ENCODE peak calls at places on chromosomes 4 and X, in four cellular contexts. D is EL; Q is activated CD4-positive, alpha-beta T cell treated with anti-CD3 and anti-CD28 coated beads, Interleukin-2, amount 10 ng/mL, durations not matched to agents 7 days and 5 days; E is neural crest cell. R is an unnamed sample.

GRCh38 chr4:54586343-54586953 is 71.3 kb upstream of the KIT start:
- DNase-seq in Q (no peak), D (peak), E (no peak), R (no peak)

GRCh38 chr4:88130003-88130402 is 28.4 kb downstream of the ABCG2 start:
- DNase-seq in E (no peak), D (no peak), Q (no peak), R (no peak)

GRCh38 chr4:78654809-78655208 is 103.2 kb downstream of the ANXA3 start:
- DNase-seq in E (no peak), Q (no peak), D (peak), R (no peak)

GRCh38 chr4:61296115-61296514 is 96.0 kb downstream of the ADGRL3 start:
- DNase-seq in Q (no peak), D (no peak), E (no peak), R (no peak)

GRCh38 chr4:169225812-169226211 is 44.9 kb downstream of the SH3RF1 start:
- DNase-seq in D (peak), E (no peak), Q (no peak), R (no peak)

GRCh38 chrX:151789179-151789800 is 54.7 kb downstream of the CNGA2 start:
- DNase-seq in D (peak), E (no peak), Q (no peak), R (no peak)

GRCh38 chrX:118392726-118393125 is 46.8 kb downstream of the WDR44 start:
- DNase-seq in Q (no peak), E (no peak), D (no peak), R (no peak)

GRCh38 chr4:40241936-40242590 is 45.2 kb downstream of the RHOH start:
- DNase-seq in E (no peak), D (no peak), Q (no peak), R (no peak)

GRCh38 chr4:95155759-95156451 is 392.9 kb downstream of the UNC5C start:
- DNase-seq in D (peak), Q (peak), E (no peak), R (no peak)

GRCh38 chr4:128571747-128572146 is 237.8 kb upstream of the JADE1 start:
- DNase-seq in Q (no peak), E (no peak), D (peak), R (no peak)

GRCh38 chr4:122542411-122543236 is 78.2 kb downstream of the IL21 start:
- DNase-seq in E (no peak), D (peak), Q (no peak), R (no peak)

GRCh38 chr4:1502501-1502886 is 96.3 kb upstream of the NKX1-1 start:
- DNase-seq in Q (no peak), D (no peak), E (no peak), R (no peak)

GRCh38 chr4:183335369-183335940 is 13.2 kb upstream of the CLDN24 start:
- DNase-seq in E (no peak), D (peak), Q (no peak), R (no peak)

GRCh38 chr4:13371050-13371449 is 113.1 kb downstream of the RAB28 start:
- DNase-seq in Q (no peak), D (no peak), E (no peak), R (no peak)

GRCh38 chr4:162841769-162842168 is 324.9 kb downstream of the NAF1 start:
- DNase-seq in E (no peak), D (no peak), Q (no peak), R (no peak)

GRCh38 chr4:23135792-23136645 is 443.3 kb downstream of the GBA3 start:
- DNase-seq in D (peak), Q (peak), E (peak), R (peak)

GRCh38 chr4:2251073-2251794 is 9.3 kb upstream of the HAUS3 start:
- DNase-seq in Q (no peak), D (no peak), E (peak), R (no peak)

GRCh38 chrX:102339312-102340298 is 92.6 kb downstream of the NXF2 start:
- DNase-seq in Q (no peak), E (no peak), D (no peak), R (peak)

GRCh38 chrX:48826876-48827653 is 752 bp downstream of the ERAS start:
- DNase-seq in E (no peak), D (no peak), Q (no peak), R (no peak)

GRCh38 chrX:40420899-40421729 is 159.7 kb upstream of the ATP6AP2 start:
- DNase-seq in E (no peak), D (peak), Q (no peak), R (no peak)

GRCh38 chr4:681736-682451 is 7.1 kb downstream of the SLC49A3 start:
- DNase-seq in D (no peak), E (no peak), Q (no peak), R (peak)

GRCh38 chr4:122742933-122743829 is 10.7 kb downstream of the BBS12 start:
- DNase-seq in Q (no peak), D (no peak), E (no peak), R (no peak)

GRCh38 chr4:84740071-84740470 is 157.1 kb downstream of the CDS1 start:
- DNase-seq in E (no peak), D (no peak), Q (no peak), R (no peak)

GRCh38 chr4:108044951-108045686 is 55.4 kb downstream of the HADH start:
- DNase-seq in D (no peak), E (no peak), Q (no peak), R (no peak)

GRCh38 chr4:878796-879729 is 53.1 kb downstream of the GAK start:
- DNase-seq in Q (peak), E (no peak), D (no peak), R (no peak)

GRCh38 chr4:69907151-69907550 is 23.7 kb upstream of the CSN1S1 start:
- DNase-seq in D (no peak), Q (no peak), E (no peak), R (no peak)

R was measured in naive thymus-derived CD4-positive, alpha-beta T cell.